ENCODE peak calls at places on chromosomes 7 and 10, in seven cellular contexts. One of them, this sample, is unnamed.

GRCh38 chr10:119235381-119235780 is 28.0 kb downstream of the GRK5 start:
- DNase-seq in psoas muscle: peak
- DNase-seq in bronchial epithelial cell: peak
- DNase-seq in effector memory CD4-positive, alpha-beta T cell: no peak
- DNase-seq in ovary: peak
- DNase-seq in heart left ventricle: peak
- DNase-seq in stomach: no peak
- DNase-seq in this sample: no peak

GRCh38 chr10:89352039-89352597 is 24.3 kb downstream of the IFIT3 start:
- DNase-seq in psoas muscle: no peak
- DNase-seq in bronchial epithelial cell: peak
- DNase-seq in effector memory CD4-positive, alpha-beta T cell: no peak
- DNase-seq in ovary: peak
- DNase-seq in heart left ventricle: peak
- DNase-seq in stomach: peak
- DNase-seq in this sample: no peak

GRCh38 chr7:90669492-90669891 is 73.4 kb downstream of the CDK14 start:
- DNase-seq in psoas muscle: no peak
- DNase-seq in bronchial epithelial cell: no peak
- DNase-seq in effector memory CD4-positive, alpha-beta T cell: no peak
- DNase-seq in ovary: no peak
- DNase-seq in heart left ventricle: no peak
- DNase-seq in stomach: no peak
- DNase-seq in this sample: no peak

GRCh38 chr10:18157909-18158308 is 17.7 kb downstream of the CACNB2 start:
- DNase-seq in psoas muscle: no peak
- DNase-seq in bronchial epithelial cell: peak
- DNase-seq in effector memory CD4-positive, alpha-beta T cell: no peak
- DNase-seq in ovary: no peak
- DNase-seq in heart left ventricle: no peak
- DNase-seq in stomach: no peak
- DNase-seq in this sample: no peak

GRCh38 chr10:75512534-75512933 is 81.1 kb downstream of the LRMDA start:
- DNase-seq in psoas muscle: no peak
- DNase-seq in bronchial epithelial cell: peak
- DNase-seq in effector memory CD4-positive, alpha-beta T cell: no peak
- DNase-seq in ovary: no peak
- DNase-seq in heart left ventricle: no peak
- DNase-seq in stomach: peak
- DNase-seq in this sample: no peak

GRCh38 chr7:33836797-33837355 is 68.5 kb upstream of the BMPER start:
- DNase-seq in psoas muscle: no peak
- DNase-seq in bronchial epithelial cell: no peak
- DNase-seq in effector memory CD4-positive, alpha-beta T cell: no peak
- DNase-seq in ovary: no peak
- DNase-seq in heart left ventricle: no peak
- DNase-seq in stomach: no peak
- DNase-seq in this sample: no peak

GRCh38 chr10:30391266-30391665 is 42.2 kb upstream of the MTPAP start:
- DNase-seq in psoas muscle: no peak
- DNase-seq in bronchial epithelial cell: no peak
- DNase-seq in effector memory CD4-positive, alpha-beta T cell: no peak
- DNase-seq in ovary: no peak
- DNase-seq in heart left ventricle: no peak
- DNase-seq in stomach: no peak
- DNase-seq in this sample: no peak

GRCh38 chr10:119538632-119539358 is 3.7 kb downstream of the RGS10 start:
- DNase-seq in psoas muscle: no peak
- DNase-seq in bronchial epithelial cell: no peak
- DNase-seq in effector memory CD4-positive, alpha-beta T cell: no peak
- DNase-seq in ovary: no peak
- DNase-seq in heart left ventricle: no peak
- DNase-seq in stomach: no peak
- DNase-seq in this sample: peak

GRCh38 chr10:115918812-115919211 is 354.2 kb downstream of the GFRA1 start:
- DNase-seq in psoas muscle: no peak
- DNase-seq in bronchial epithelial cell: no peak
- DNase-seq in effector memory CD4-positive, alpha-beta T cell: no peak
- DNase-seq in ovary: no peak
- DNase-seq in heart left ventricle: no peak
- DNase-seq in stomach: no peak
- DNase-seq in this sample: no peak

GRCh38 chr7:112635742-112636141 is 154.5 kb downstream of the TMEM168 start:
- DNase-seq in psoas muscle: no peak
- DNase-seq in bronchial epithelial cell: peak
- DNase-seq in effector memory CD4-positive, alpha-beta T cell: no peak
- DNase-seq in ovary: no peak
- DNase-seq in heart left ventricle: no peak
- DNase-seq in stomach: no peak
- DNase-seq in this sample: no peak

GRCh38 chr7:43362652-43363428 is 220.1 kb upstream of the STK17A start:
- DNase-seq in psoas muscle: peak
- DNase-seq in bronchial epithelial cell: peak
- DNase-seq in effector memory CD4-positive, alpha-beta T cell: no peak
- DNase-seq in ovary: peak
- DNase-seq in heart left ventricle: no peak
- DNase-seq in stomach: no peak
- DNase-seq in this sample: no peak

GRCh38 chr10:246431-246830 is 111.2 kb downstream of the ZMYND11 start:
- DNase-seq in psoas muscle: no peak
- DNase-seq in bronchial epithelial cell: no peak
- DNase-seq in effector memory CD4-positive, alpha-beta T cell: no peak
- DNase-seq in ovary: no peak
- DNase-seq in heart left ventricle: no peak
- DNase-seq in stomach: no peak
- DNase-seq in this sample: no peak

GRCh38 chr7:102044984-102045673 is 227.7 kb downstream of the CUX1 start:
- DNase-seq in psoas muscle: peak
- DNase-seq in bronchial epithelial cell: no peak
- DNase-seq in effector memory CD4-positive, alpha-beta T cell: no peak
- DNase-seq in ovary: peak
- DNase-seq in heart left ventricle: peak
- DNase-seq in stomach: peak
- DNase-seq in this sample: no peak

GRCh38 chr7:128176696-128177095 is 64.4 kb upstream of the LEP start:
- DNase-seq in psoas muscle: no peak
- DNase-seq in bronchial epithelial cell: peak
- DNase-seq in effector memory CD4-positive, alpha-beta T cell: no peak
- DNase-seq in ovary: no peak
- DNase-seq in heart left ventricle: no peak
- DNase-seq in stomach: no peak
- DNase-seq in this sample: no peak

GRCh38 chr10:43304079-43304686 is 37.3 kb upstream of the RASGEF1A start:
- DNase-seq in psoas muscle: no peak
- DNase-seq in bronchial epithelial cell: no peak
- DNase-seq in effector memory CD4-positive, alpha-beta T cell: no peak
- DNase-seq in ovary: no peak
- DNase-seq in heart left ventricle: no peak
- DNase-seq in stomach: no peak
- DNase-seq in this sample: no peak
- H3K4me3 ChIP-seq in psoas muscle: peak
- H3K4me3 ChIP-seq in bronchial epithelial cell: peak
- H3K4me3 ChIP-seq in effector memory CD4-positive, alpha-beta T cell: peak
- H3K4me3 ChIP-seq in ovary: peak
- H3K4me3 ChIP-seq in heart left ventricle: peak
- H3K4me3 ChIP-seq in stomach: peak
- H3K4me3 ChIP-seq in this sample: peak

DNA sequence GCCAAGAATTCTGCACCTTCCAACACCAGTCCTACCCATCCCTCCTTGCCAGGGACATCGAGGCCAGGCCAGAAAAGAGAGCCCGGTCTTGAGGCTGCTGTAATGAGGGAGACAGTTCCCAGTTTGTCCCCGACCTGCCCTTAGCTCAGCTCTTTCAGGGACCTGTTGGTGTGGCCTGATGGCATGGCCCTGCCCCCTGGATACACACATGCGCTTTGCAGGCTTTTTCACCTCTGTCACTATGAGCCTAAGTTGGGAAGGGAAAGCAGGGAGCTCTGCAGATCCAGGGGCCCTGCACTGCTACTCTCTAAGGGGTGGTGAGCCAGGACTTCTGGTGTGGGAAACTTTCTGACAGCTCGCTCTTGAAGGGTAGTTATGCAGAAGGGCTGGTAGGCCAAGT is 2.1 kb downstream of the SCD start:
- DNase-seq in psoas muscle: no peak
- DNase-seq in bronchial epithelial cell: no peak
- DNase-seq in effector memory CD4-positive, alpha-beta T cell: no peak
- DNase-seq in ovary: no peak
- DNase-seq in heart left ventricle: no peak
- DNase-seq in stomach: no peak
- DNase-seq in this sample: no peak
- H3K4me3 ChIP-seq in psoas muscle: no peak
- H3K4me3 ChIP-seq in bronchial epithelial cell: peak
- H3K4me3 ChIP-seq in effector memory CD4-positive, alpha-beta T cell: no peak
- H3K4me3 ChIP-seq in ovary: no peak
- H3K4me3 ChIP-seq in heart left ventricle: no peak
- H3K4me3 ChIP-seq in stomach: no peak
- H3K4me3 ChIP-seq in this sample: no peak

GRCh38 chr7:87878208-87878735 is 2.0 kb downstream of the DBF4 start:
- DNase-seq in psoas muscle: no peak
- DNase-seq in bronchial epithelial cell: no peak
- DNase-seq in effector memory CD4-positive, alpha-beta T cell: no peak
- DNase-seq in ovary: no peak
- DNase-seq in heart left ventricle: no peak
- DNase-seq in stomach: no peak
- DNase-seq in this sample: no peak
- H3K4me3 ChIP-seq in psoas muscle: peak
- H3K4me3 ChIP-seq in bronchial epithelial cell: no peak
- H3K4me3 ChIP-seq in effector memory CD4-positive, alpha-beta T cell: no peak
- H3K4me3 ChIP-seq in ovary: no peak
- H3K4me3 ChIP-seq in heart left ventricle: no peak
- H3K4me3 ChIP-seq in stomach: no peak
- H3K4me3 ChIP-seq in this sample: no peak

DNA sequence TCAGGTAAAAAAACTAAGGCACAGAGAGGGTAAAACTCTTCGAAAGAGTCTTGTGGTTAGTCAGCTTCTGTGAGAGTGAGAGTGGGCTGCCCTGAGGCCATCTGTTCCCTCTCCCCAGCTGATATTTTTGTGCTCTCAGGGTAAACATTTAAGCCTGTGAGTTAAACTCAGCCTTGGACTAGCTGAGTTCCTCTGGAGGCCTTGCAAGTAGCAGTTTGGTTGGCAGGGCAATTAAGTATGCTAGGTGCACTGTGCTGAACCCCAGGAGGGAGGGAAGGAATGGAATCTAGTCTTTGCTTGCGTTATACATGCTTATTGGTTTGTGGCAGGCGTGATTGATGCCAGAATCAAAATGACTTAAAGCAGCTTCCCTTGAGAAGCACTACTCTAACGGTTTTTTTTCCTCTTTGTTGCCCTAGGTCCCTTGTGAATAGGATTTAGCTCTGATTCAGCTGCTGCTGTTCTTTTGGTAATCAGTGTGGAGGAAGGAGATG is 140.2 kb downstream of the AUTS2 start:
- DNase-seq in psoas muscle: no peak
- DNase-seq in bronchial epithelial cell: no peak
- DNase-seq in effector memory CD4-positive, alpha-beta T cell: no peak
- DNase-seq in ovary: no peak
- DNase-seq in heart left ventricle: no peak
- DNase-seq in stomach: no peak
- DNase-seq in this sample: no peak
- H3K4me3 ChIP-seq in psoas muscle: no peak
- H3K4me3 ChIP-seq in bronchial epithelial cell: no peak
- H3K4me3 ChIP-seq in effector memory CD4-positive, alpha-beta T cell: no peak
- H3K4me3 ChIP-seq in ovary: no peak
- H3K4me3 ChIP-seq in heart left ventricle: no peak
- H3K4me3 ChIP-seq in stomach: no peak
- H3K4me3 ChIP-seq in this sample: no peak

GRCh38 chr7:99576251-99576650 is 17.8 kb downstream of the ZNF655 start:
- DNase-seq in psoas muscle: no peak
- DNase-seq in bronchial epithelial cell: no peak
- DNase-seq in effector memory CD4-positive, alpha-beta T cell: no peak
- DNase-seq in ovary: no peak
- DNase-seq in heart left ventricle: no peak
- DNase-seq in stomach: no peak
- DNase-seq in this sample: no peak

GRCh38 chr7:99579956-99580777 is 17.9 kb upstream of the TMEM225B start:
- DNase-seq in psoas muscle: peak
- DNase-seq in bronchial epithelial cell: peak
- DNase-seq in effector memory CD4-positive, alpha-beta T cell: peak
- DNase-seq in ovary: peak
- DNase-seq in heart left ventricle: peak
- DNase-seq in stomach: no peak
- DNase-seq in this sample: peak

GRCh38 chr7:99579281-99579955 is 18.6 kb upstream of the TMEM225B start:
- DNase-seq in psoas muscle: no peak
- DNase-seq in bronchial epithelial cell: no peak
- DNase-seq in effector memory CD4-positive, alpha-beta T cell: no peak
- DNase-seq in ovary: no peak
- DNase-seq in heart left ventricle: no peak
- DNase-seq in stomach: no peak
- DNase-seq in this sample: no peak
- H3K4me3 ChIP-seq in psoas muscle: peak
- H3K4me3 ChIP-seq in bronchial epithelial cell: peak
- H3K4me3 ChIP-seq in effector memory CD4-positive, alpha-beta T cell: peak
- H3K4me3 ChIP-seq in ovary: peak
- H3K4me3 ChIP-seq in heart left ventricle: peak
- H3K4me3 ChIP-seq in stomach: peak
- H3K4me3 ChIP-seq in this sample: peak

GRCh38 chr10:122954731-122955050 is 664 bp upstream of the C10orf88 start:
- DNase-seq in psoas muscle: no peak
- DNase-seq in bronchial epithelial cell: no peak
- DNase-seq in effector memory CD4-positive, alpha-beta T cell: no peak
- DNase-seq in ovary: no peak
- DNase-seq in heart left ventricle: peak
- DNase-seq in stomach: no peak
- DNase-seq in this sample: no peak
- H3K4me3 ChIP-seq in psoas muscle: peak
- H3K4me3 ChIP-seq in bronchial epithelial cell: peak
- H3K4me3 ChIP-seq in effector memory CD4-positive, alpha-beta T cell: peak
- H3K4me3 ChIP-seq in ovary: peak
- H3K4me3 ChIP-seq in heart left ventricle: peak
- H3K4me3 ChIP-seq in stomach: peak
- H3K4me3 ChIP-seq in this sample: peak

GRCh38 chr7:1529383-1530116 is 952 bp upstream of the MAFK start:
- DNase-seq in psoas muscle: peak
- DNase-seq in bronchial epithelial cell: no peak
- DNase-seq in effector memory CD4-positive, alpha-beta T cell: no peak
- DNase-seq in ovary: no peak
- DNase-seq in heart left ventricle: no peak
- DNase-seq in stomach: no peak
- DNase-seq in this sample: no peak
- H3K4me3 ChIP-seq in psoas muscle: peak
- H3K4me3 ChIP-seq in bronchial epithelial cell: no peak
- H3K4me3 ChIP-seq in effector memory CD4-positive, alpha-beta T cell: peak
- H3K4me3 ChIP-seq in ovary: no peak
- H3K4me3 ChIP-seq in heart left ventricle: no peak
- H3K4me3 ChIP-seq in stomach: no peak
- H3K4me3 ChIP-seq in this sample: no peak